ENCODE peak calls at places on chromosomes 12 and 14, in four cellular contexts. S, B, L and O are unnamed samples. For H3K4me1 and H3K36me3, the result is how much of the 10 kb centered on the place peaks cover.

GRCh38 chr14:67166450-67166853 is 22.8 kb upstream of the GARIN2 start:
- DNase-seq in S (peak), B (peak), L (no peak), O (no peak)

GRCh38 chr12:77372469-77372868 is 307.1 kb upstream of the E2F7 start:
- DNase-seq in S (no peak), B (no peak), L (no peak), O (no peak)

GRCh38 chr12:27973487-27973890 is 956 bp upstream of the PTHLH start:
- DNase-seq in S (no peak), B (no peak), L (no peak), O (no peak)

GRCh38 chr12:76863005-76863670 is 15.7 kb downstream of the CSRP2 start:
- DNase-seq in S (no peak), B (no peak), L (no peak), O (no peak)

GRCh38 chr12:130715996-130716917 is at the start of gene RIMBP2:
- DNase-seq in S (peak), B (peak), L (no peak), O (no peak)

GRCh38 chr12:10194160-10194559 is 15.3 kb downstream of the TMEM52B start:
- DNase-seq in S (no peak), B (no peak), L (no peak), O (no peak)

GRCh38 chr14:76720382-76720813 is 40.9 kb upstream of the VASH1 start:
- DNase-seq in S (peak), B (peak), L (peak), O (no peak)

GRCh38 chr12:80056845-80057244 is 42.5 kb upstream of the OTOGL start:
- DNase-seq in S (no peak), B (no peak), L (no peak), O (no peak)

GRCh38 chr12:117105902-117106301 is 6.7 kb upstream of the TESC start:
- DNase-seq in S (no peak), B (no peak), L (no peak), O (no peak)

GRCh38 chr12:83179999-83180398 is 493.3 kb downstream of the TMTC2 start:
- DNase-seq in S (no peak), B (no peak), L (no peak), O (no peak)

DNA sequence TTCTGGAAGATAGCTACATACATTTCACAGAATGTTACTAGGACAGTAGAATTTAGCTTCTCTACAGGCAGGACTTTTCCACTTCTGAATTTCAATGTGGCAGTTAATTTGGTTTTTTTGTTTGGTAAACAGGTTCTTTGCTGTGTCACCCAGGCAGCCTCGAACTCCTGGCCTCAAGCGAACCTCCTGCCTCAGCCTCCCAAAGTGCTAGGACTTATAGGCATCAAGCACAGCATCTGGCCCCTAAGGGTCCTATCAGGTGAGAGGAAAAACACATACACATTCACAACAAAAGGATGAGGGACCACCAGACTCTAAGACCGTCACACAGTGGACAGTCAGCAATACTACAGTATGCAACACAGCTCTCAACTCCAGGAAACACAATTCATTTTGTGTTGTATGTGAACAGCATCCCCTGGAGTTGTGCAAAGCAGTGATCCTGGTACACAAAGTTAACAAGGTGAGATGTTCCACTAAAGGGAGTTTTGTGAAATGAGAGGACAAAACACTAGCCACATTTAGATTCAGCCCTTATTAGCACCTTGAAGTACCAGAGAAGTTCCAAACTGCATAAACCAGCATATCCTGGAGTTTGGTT is 6.9 kb downstream of the ATP2B1 start:
- DNase-seq in S (no peak), B (no peak), L (no peak), O (no peak)
- H3K4me1 ChIP-seq in S (under half), B (under half), L (under half), O (under half)

GRCh38 chr12:56161677-56162351 is 3.7 kb downstream of the MYL6 start:
- DNase-seq in S (no peak), B (peak), L (no peak), O (no peak)

GRCh38 chr12:56164345-56164729 is 6.2 kb downstream of the MYL6 start:
- DNase-seq in S (no peak), B (no peak), L (no peak), O (no peak)

GRCh38 chr12:56163533-56164344 is 5.6 kb downstream of the MYL6 start:
- DNase-seq in S (no peak), B (peak), L (no peak), O (no peak)

GRCh38 chr12:56160894-56161667 is 2.9 kb downstream of the MYL6 start:
- DNase-seq in S (no peak), B (no peak), L (no peak), O (no peak)

GRCh38 chr12:56162468-56163290 is 4.5 kb downstream of the MYL6 start:
- DNase-seq in S (no peak), B (peak), L (no peak), O (no peak)
- H3K36me3 ChIP-seq in S (under half), B (half or more), L (half or more), O (half or more)

GRCh38 chr14:93035917-93036651 is 79.6 kb downstream of the ITPK1 start:
- DNase-seq in S (peak), B (peak), L (peak), O (no peak)

GRCh38 chr14:93036652-93037341 is 78.9 kb downstream of the ITPK1 start:
- DNase-seq in S (peak), B (no peak), L (no peak), O (no peak)

GRCh38 chr14:93034671-93034994 is 81.1 kb downstream of the ITPK1 start:
- DNase-seq in S (no peak), B (no peak), L (no peak), O (no peak)

GRCh38 chr14:93033983-93034670 is 81.6 kb downstream of the ITPK1 start:
- DNase-seq in S (no peak), B (peak), L (no peak), O (no peak)

DNA sequence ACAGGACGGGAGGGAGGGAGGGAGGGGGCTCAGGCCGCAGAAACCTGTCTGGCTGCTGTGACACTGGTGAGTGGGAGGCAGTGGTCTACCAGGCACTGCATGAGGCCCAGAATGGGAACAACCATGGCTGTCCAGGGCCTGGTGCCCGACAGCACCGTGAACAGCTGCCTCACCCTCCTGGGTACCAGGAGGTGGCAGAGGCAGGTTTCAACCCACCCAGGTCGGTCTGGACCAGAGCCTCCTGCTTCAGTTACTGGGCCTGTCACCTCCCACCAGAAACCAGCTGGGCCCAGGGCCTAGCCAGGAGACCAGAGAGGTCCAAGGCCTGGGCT is 80.2 kb downstream of the ITPK1 start:
- DNase-seq in S (no peak), B (no peak), L (no peak), O (no peak)
- H3K4me1 ChIP-seq in S (under half), B (half or more), L (half or more), O (under half)

GRCh38 chr14:23174266-23174665 is 9.2 kb downstream of the SLC7A8 start:
- DNase-seq in S (no peak), B (no peak), L (no peak), O (no peak)

GRCh38 chr14:23174785-23175184 is 8.7 kb downstream of the SLC7A8 start:
- DNase-seq in S (no peak), B (no peak), L (no peak), O (no peak)

GRCh38 chr14:23173039-23173438 is 10.4 kb downstream of the SLC7A8 start:
- DNase-seq in S (no peak), B (no peak), L (no peak), O (no peak)

GRCh38 chr14:23172572-23172971 is 10.9 kb downstream of the SLC7A8 start:
- DNase-seq in S (no peak), B (no peak), L (no peak), O (no peak)

GRCh38 chr14:23173796-23174195 is 9.7 kb downstream of the SLC7A8 start:
- DNase-seq in S (no peak), B (no peak), L (no peak), O (no peak)
- H3K36me3 ChIP-seq in S (under half), B (under half), L (under half), O (under half)